ENCODE peak calls at places on chromosome 22, in eight cellular contexts. N is HuH-7.5; D is stimulated activated CD8-positive, alpha-beta memory T cell treated with anti-CD3 and anti-CD28 coated beads, Interleukin-15, amount 100 ng/mL, for 24 hours; R is cardiac muscle cell; J is left ventricle myocardium inferior; L is fibroblast of lung; V is pons; E is NCI-H1436 treated with DMSO at 0.1 percent for 48 hours. F is an unnamed sample.

GRCh38 chr22:37571258-37571991 is 8.5 kb downstream of the LGALS2 start:
- DNase-seq in R (no peak), D (no peak), E (no peak), V (no peak), J (no peak), L (peak; percentile 65), N (no peak), F (no peak)

GRCh38 chr22:35523167-35523928 is 17.3 kb upstream of the RASD2 start:
- DNase-seq in N (no peak), E (no peak), J (no peak), R (no peak), V (no peak), L (no peak), D (no peak), F (no peak)

GRCh38 chr22:45159652-45160462 is 3.9 kb upstream of the NUP50 start:
- DNase-seq in D (no peak), L (peak; percentile 35), N (no peak), E (no peak), R (peak; percentile 68), V (no peak), J (no peak), F (no peak)

GRCh38 chr22:24236656-24237055 is 8.2 kb downstream of the GGT5 start:
- DNase-seq in D (no peak), J (no peak), E (no peak), N (no peak), V (no peak), L (no peak), R (no peak), F (no peak)

GRCh38 chr22:17919276-17920144 is 104.9 kb downstream of the MICAL3 start:
- DNase-seq in V (no peak), J (peak; percentile 63), R (no peak), L (no peak), N (no peak), E (no peak), D (no peak), F (no peak)

GRCh38 chr22:48711669-48712068 is 1116.0 kb downstream of the BRD1 start:
- DNase-seq in R (no peak), V (no peak), D (no peak), N (no peak), L (no peak), J (peak; percentile 2), E (no peak), F (no peak)

GRCh38 chr22:34878996-34879395 is 187.0 kb upstream of the ISX start:
- DNase-seq in D (no peak), J (no peak), N (no peak), V (no peak), R (no peak), L (peak; percentile 66), E (no peak), F (no peak)

GRCh38 chr22:36948273-36949055 is 35.0 kb downstream of the CSF2RB start:
- DNase-seq in J (no peak), N (no peak), V (no peak), E (no peak), R (peak; percentile 84), D (no peak), L (peak; percentile 41), F (no peak)

GRCh38 chr22:46533434-46533833 is 4.0 kb downstream of the CELSR1 start:
- DNase-seq in R (no peak), J (no peak), V (no peak), D (no peak), E (no peak), N (no peak), L (no peak), F (no peak)

GRCh38 chr22:37259540-37260029 is 15.5 kb upstream of the RAC2 start:
- DNase-seq in J (no peak), R (peak; percentile 67), V (no peak), E (no peak), N (no peak), L (peak; percentile 61), D (no peak), F (no peak)

GRCh38 chr22:32754413-32755041 is 47.0 kb upstream of the TIMP3 start:
- DNase-seq in V (no peak), J (peak; percentile 60), D (no peak), N (peak; percentile 45), E (no peak), R (peak; percentile 80), L (peak; percentile 50), F (peak; percentile 70)

GRCh38 chr22:40729284-40729683 is 50.0 kb downstream of the MCHR1 start:
- DNase-seq in R (no peak), N (no peak), D (no peak), J (no peak), L (no peak), V (no peak), E (no peak), F (no peak)

GRCh38 chr22:21682385-21683175 is 16.8 kb downstream of the PPIL2 start:
- DNase-seq in L (no peak), V (no peak), E (no peak), N (no peak), J (no peak), D (no peak), R (no peak), F (no peak)

GRCh38 chr22:24146190-24146616 is 35.1 kb upstream of the SUSD2 start:
- DNase-seq in N (peak; percentile 75), E (no peak), V (peak; percentile 64), J (no peak), D (no peak), R (peak; percentile 62), L (peak; percentile 58), F (peak; percentile 51)

GRCh38 chr22:49768511-49768910 is 59.2 kb downstream of the BRD1 start:
- DNase-seq in L (no peak), J (peak; percentile 9), N (no peak), R (no peak), D (no peak), V (no peak), E (no peak), F (peak; percentile 34)

F was measured in tibial artery.